ENCODE peak calls at places on chromosomes 16 and 17, in ten cellular contexts. Y, Q, C, O, Z, V, D, G, F and J are unnamed samples.

GRCh38 chr17:51768706-51769105 is 389.8 kb downstream of the CA10 start:
- DNase-seq in Y (no peak), Q (no peak), C (peak; percentile 5), O (no peak), Z (no peak), V (no peak), D (no peak), G (no peak), F (no peak), J (no peak)

GRCh38 chr17:76529643-76530488 is 7.6 kb downstream of the CYGB start:
- DNase-seq in Y (peak; percentile 73), Q (no peak), C (no peak), O (no peak), Z (no peak), V (no peak), D (no peak), G (no peak), F (peak; percentile 83), J (no peak)

GRCh38 chr17:50173335-50173941 is 7.6 kb downstream of the SGCA start:
- DNase-seq in Y (peak; percentile 89), Q (no peak), C (no peak), O (no peak), Z (no peak), V (no peak), D (no peak), G (no peak), F (no peak), J (no peak)

GRCh38 chr17:27268394-27269085 is 25.4 kb upstream of the WSB1 start:
- DNase-seq in Y (no peak), Q (no peak), C (no peak), O (no peak), Z (no peak), V (no peak), D (no peak), G (no peak), F (no peak), J (no peak)

GRCh38 chr17:68197091-68197996 is 50.5 kb upstream of the AMZ2 start:
- DNase-seq in Y (no peak), Q (peak; percentile 51), C (no peak), O (no peak), Z (peak; percentile 47), V (no peak), D (no peak), G (no peak), F (no peak), J (no peak)

GRCh38 chr17:22460461-22461063 is 768.2 kb downstream of the KCNJ18 start:
- DNase-seq in Y (no peak), Q (no peak), C (no peak), O (no peak), Z (no peak), V (no peak), D (no peak), G (no peak), F (no peak), J (no peak)

GRCh38 chr16:81366316-81366932 is 51.7 kb downstream of the GAN start:
- DNase-seq in Y (peak; percentile 70), Q (peak; percentile 40), C (peak; percentile 78), O (no peak), Z (peak; percentile 40), V (no peak), D (peak; percentile 10), G (no peak), F (no peak), J (no peak)

GRCh38 chr16:1639282-1639681 is 27.1 kb downstream of the CRAMP1 start:
- DNase-seq in Y (no peak), Q (no peak), C (no peak), O (no peak), Z (no peak), V (no peak), D (no peak), G (no peak), F (no peak), J (no peak)